ENCODE peak calls at places on chromosomes 3 and 15, in four cellular contexts. D, K, L and Z are unnamed samples.

GRCh38 chr3:10357592-10358308 is 36.8 kb upstream of the SEC13 start:
- DNase-seq in L (no peak), D (peak), K (no peak), Z (no peak)

GRCh38 chr3:73745429-73746247 is 120.9 kb upstream of the PDZRN3 start:
- DNase-seq in D (peak), L (no peak), K (no peak), Z (no peak)

GRCh38 chr15:95281470-95281869 is 1049.0 kb upstream of the NR2F2 start:
- DNase-seq in K (no peak), L (no peak), D (no peak), Z (no peak)

GRCh38 chr15:89028036-89028435 is 60.2 kb upstream of the ABHD2 start:
- DNase-seq in L (no peak), K (peak), D (no peak), Z (no peak)

GRCh38 chr3:37862219-37862711 is 585 bp downstream of the CTDSPL start:
- DNase-seq in D (peak), K (peak), L (peak), Z (no peak)

GRCh38 chr3:37713820-37714204 is 147.9 kb upstream of the CTDSPL start:
- DNase-seq in L (no peak), D (no peak), K (no peak), Z (no peak)

GRCh38 chr3:192482391-192482790 is 244.9 kb downstream of the FGF12 start:
- DNase-seq in K (no peak), L (no peak), D (peak), Z (no peak)

GRCh38 chr15:91534235-91534634 is 319.3 kb upstream of the SLCO3A1 start:
- DNase-seq in D (no peak), L (no peak), K (no peak), Z (no peak)

GRCh38 chr3:127044996-127045395 is 62.1 kb downstream of the PLXNA1 start:
- DNase-seq in K (peak), D (no peak), L (peak), Z (peak)

GRCh38 chr3:112984485-112984884 is 6.3 kb upstream of the GTPBP8 start:
- DNase-seq in L (no peak), K (no peak), D (no peak), Z (no peak)

GRCh38 chr15:74307827-74308642 is 59.4 kb downstream of the CYP11A1 start:
- DNase-seq in L (peak), D (peak), K (peak), Z (peak)

GRCh38 chr3:14548321-14548729 is 8.2 kb upstream of the GRIP2 start:
- DNase-seq in L (peak), D (peak), K (peak), Z (peak)

GRCh38 chr3:144272715-144273114 is 301.1 kb downstream of the DIPK2A start:
- DNase-seq in L (peak), K (no peak), D (no peak), Z (no peak)

GRCh38 chr15:35393403-35393802 is 152.6 kb downstream of the DPH6 start:
- DNase-seq in K (no peak), D (no peak), L (no peak), Z (no peak)

GRCh38 chr15:35399901-35400300 is 146.1 kb downstream of the DPH6 start:
- DNase-seq in D (no peak), K (no peak), L (no peak), Z (no peak)

GRCh38 chr15:35397027-35397426 is 148.9 kb downstream of the DPH6 start:
- DNase-seq in K (no peak), L (no peak), D (no peak), Z (no peak)

GRCh38 chr15:35394416-35394815 is 151.5 kb downstream of the DPH6 start:
- DNase-seq in K (no peak), L (no peak), D (no peak), Z (no peak)
- TF ChIP-seq EZH2phosphoT487 in K (no peak), L (no peak), D (no peak), Z (no peak)

DNA sequence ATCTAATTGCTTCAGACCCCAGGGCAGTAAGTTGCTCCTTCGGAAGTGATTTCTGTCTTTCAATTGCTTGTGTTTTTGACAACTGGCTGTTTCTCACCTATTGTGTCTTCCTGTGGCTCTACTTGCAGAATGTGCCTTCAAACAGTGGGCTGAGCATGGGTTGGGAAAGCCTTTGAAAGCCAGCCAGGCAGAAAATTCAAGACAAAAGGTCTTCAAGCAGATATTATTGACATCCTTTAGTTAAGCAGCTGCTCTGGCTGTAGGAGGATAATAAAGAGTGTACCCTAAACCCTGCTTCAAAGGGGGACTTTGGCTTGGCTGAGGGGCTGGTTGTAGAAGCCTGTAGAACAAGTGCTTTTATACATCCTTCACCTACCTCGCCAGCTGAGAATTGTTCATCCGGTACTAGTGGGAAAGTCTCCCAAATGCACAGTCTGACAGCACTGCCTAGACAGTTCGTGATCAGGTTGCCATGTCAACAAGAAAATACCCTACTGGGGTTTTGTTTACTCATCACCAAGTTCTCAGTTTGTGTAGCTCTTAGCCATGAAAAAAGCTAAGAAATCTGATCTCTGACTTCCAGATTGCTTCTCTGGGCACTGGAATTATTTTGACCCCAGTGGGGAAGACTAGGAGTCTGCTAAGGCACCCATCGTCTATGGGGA is 35.2 kb downstream of the SNTN start:
- DNase-seq in L (no peak), D (peak), K (peak), Z (no peak)
- TF ChIP-seq EZH2phosphoT487 in L (no peak), D (no peak), K (peak), Z (no peak)

DNA sequence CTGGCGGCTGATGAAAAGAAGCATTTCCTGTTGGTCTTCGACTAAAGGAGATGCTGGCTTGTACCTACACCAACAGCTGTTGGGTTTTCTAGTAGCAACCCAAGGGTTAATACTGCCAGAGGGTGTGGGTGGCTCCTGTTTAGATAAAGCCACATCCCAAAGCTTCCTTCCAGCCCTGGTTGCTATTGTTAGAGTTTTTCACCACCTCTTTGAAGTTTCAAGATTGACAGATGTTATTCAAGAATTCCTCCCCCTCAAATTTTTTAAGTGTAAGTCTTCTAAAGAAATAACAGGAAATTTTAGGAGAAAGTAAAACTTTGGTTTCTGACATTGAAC is 60.8 kb downstream of the TGFBR2 start:
- DNase-seq in D (no peak), K (peak), L (peak), Z (no peak)
- TF ChIP-seq EZH2phosphoT487 in D (no peak), K (no peak), L (no peak), Z (no peak)

GRCh38 chr3:103991461-103992115 is 1375.1 kb upstream of the ALCAM start:
- DNase-seq in D (peak), K (peak), L (peak), Z (peak)
- TF ChIP-seq EZH2phosphoT487 in D (no peak), K (no peak), L (no peak), Z (no peak)

GRCh38 chr3:72461787-72462186 is 386.5 kb downstream of the SHQ1 start:
- DNase-seq in D (no peak), K (no peak), L (no peak), Z (no peak)

GRCh38 chr3:72470899-72471298 is 377.3 kb downstream of the SHQ1 start:
- DNase-seq in K (no peak), D (no peak), L (no peak), Z (no peak)

GRCh38 chr3:72460215-72461174 is 387.8 kb downstream of the SHQ1 start:
- DNase-seq in K (no peak), L (no peak), D (no peak), Z (no peak)

GRCh38 chr3:72462611-72463011 is 385.6 kb downstream of the SHQ1 start:
- DNase-seq in D (no peak), L (no peak), K (no peak), Z (no peak)

DNA sequence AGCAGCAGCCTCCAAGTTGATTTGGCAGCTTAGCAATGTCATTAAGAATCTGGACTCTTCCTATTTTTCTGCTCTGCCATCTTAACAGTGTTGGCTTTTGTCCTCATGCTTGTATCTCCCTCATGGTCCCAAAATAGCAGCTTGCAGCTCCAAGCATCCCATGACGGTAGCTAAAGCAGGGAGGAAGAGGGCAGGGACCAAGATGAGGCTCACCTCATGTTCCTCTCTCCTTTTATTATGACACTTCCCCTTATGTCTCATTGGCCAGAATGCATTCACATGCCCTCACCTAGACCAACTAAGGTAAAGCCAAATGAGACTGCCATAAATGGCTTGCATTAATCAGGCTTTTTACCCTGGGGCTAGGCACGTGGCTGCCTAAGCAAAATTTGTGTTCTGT is 382.4 kb downstream of the SHQ1 start:
- DNase-seq in K (no peak), L (no peak), D (no peak), Z (no peak)
- TF ChIP-seq EZH2phosphoT487 in K (no peak), L (no peak), D (no peak), Z (no peak)

DNA sequence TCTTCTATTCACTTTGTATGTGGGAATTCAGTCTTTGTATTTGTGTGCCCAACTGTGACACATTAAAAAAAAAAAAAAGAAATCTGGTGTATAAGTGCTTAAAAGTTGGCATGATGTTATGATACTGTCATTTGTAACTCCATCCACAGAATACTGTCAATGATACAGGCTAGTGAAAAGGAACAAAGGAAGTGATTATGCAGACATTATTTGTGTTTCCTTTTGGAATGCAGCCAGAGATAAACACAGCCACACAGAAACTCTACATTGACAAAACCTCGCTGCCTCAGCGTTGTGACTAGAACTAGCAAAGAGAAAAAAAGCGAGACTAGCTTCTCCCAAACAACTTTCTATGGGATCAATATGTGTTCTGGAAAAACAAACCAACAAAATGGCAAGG is 519.2 kb upstream of the AGTR1 start:
- DNase-seq in D (no peak), L (no peak), K (peak), Z (no peak)
- TF ChIP-seq EZH2phosphoT487 in D (no peak), L (no peak), K (no peak), Z (no peak)